ENCODE peak calls at places on chromosomes 1 and 21, in five cellular contexts. K, Y, W, R and Z are unnamed samples.

GRCh38 chr1:247857069-247857985 is at the start of gene TRIM58:
- DNase-seq in K (no peak), R (no peak), W (no peak), Y (no peak), Z (no peak)

GRCh38 chr1:160646711-160647328 is at the start of gene SLAMF1:
- DNase-seq in Y (no peak), R (peak), W (no peak), K (peak), Z (no peak)

GRCh38 chr21:35529141-35529863 is 480.2 kb upstream of the RUNX1 start:
- DNase-seq in R (no peak), Y (no peak), K (no peak), W (no peak), Z (peak)

GRCh38 chr1:29785137-29785527 is 548.8 kb downstream of the PTPRU start:
- DNase-seq in K (no peak), R (no peak), W (no peak), Y (no peak), Z (no peak)

GRCh38 chr1:222370911-222371717 is 176.8 kb downstream of the HHIPL2 start:
- DNase-seq in Y (no peak), R (no peak), K (peak), W (no peak), Z (peak)

GRCh38 chr21:45533731-45534571 is 8.3 kb downstream of the SLC19A1 start:
- DNase-seq in R (no peak), W (no peak), Y (no peak), K (no peak), Z (no peak)

GRCh38 chr1:85339089-85339488 is 62.7 kb upstream of the BCL10 start:
- DNase-seq in K (peak), R (no peak), Y (no peak), W (no peak), Z (no peak)

GRCh38 chr1:90876098-90876497 is 145.7 kb downstream of the ZNF644 start:
- DNase-seq in R (no peak), Y (no peak), W (no peak), K (no peak), Z (no peak)